ENCODE peak calls at places on chromosomes 1 and 21, in ten cellular contexts. B, E, M, Z, X, L, D, Q, S and R are unnamed samples.

GRCh38 chr1:30901798-30902652 is 6.5 kb downstream of the SDC3 start:
- DNase-seq in B (no peak), E (no peak), M (peak; percentile 75), Z (no peak), X (no peak), L (peak; percentile 86), D (no peak), Q (no peak), S (no peak), R (peak; percentile 56)

GRCh38 chr21:41581592-41582228 is 73.8 kb upstream of the TMPRSS2 start:
- DNase-seq in B (no peak), E (no peak), M (no peak), Z (no peak), X (no peak), L (no peak), D (peak; percentile 40), Q (no peak), S (no peak), R (no peak)

GRCh38 chr1:18109756-18110597 is 2.4 kb downstream of the IGSF21 start:
- DNase-seq in B (no peak), E (peak; percentile 71), M (no peak), Z (peak; percentile 25), X (no peak), L (no peak), D (no peak), Q (peak; percentile 29), S (no peak), R (no peak)

GRCh38 chr1:161481624-161482392 is 23.4 kb upstream of the FCGR2A start:
- DNase-seq in B (no peak), E (no peak), M (no peak), Z (no peak), X (no peak), L (no peak), D (no peak), Q (no peak), S (no peak), R (no peak)

GRCh38 chr1:162756523-162756922 is 34.0 kb upstream of the HSD17B7 start:
- DNase-seq in B (no peak), E (no peak), M (peak; percentile 12), Z (no peak), X (peak; percentile 21), L (no peak), D (no peak), Q (no peak), S (peak; percentile 12), R (no peak)

GRCh38 chr1:47699492-47700220 is 261.8 kb downstream of the FOXD2 start:
- DNase-seq in B (no peak), E (no peak), M (peak; percentile 14), Z (no peak), X (no peak), L (no peak), D (peak; percentile 1), Q (no peak), S (no peak), R (no peak)

GRCh38 chr1:3464649-3465025 is 10.2 kb downstream of the ARHGEF16 start:
- DNase-seq in B (no peak), E (peak; percentile 33), M (no peak), Z (no peak), X (no peak), L (peak; percentile 46), D (peak; percentile 60), Q (no peak), S (no peak), R (no peak)

GRCh38 chr1:16073490-16074104 is at the start of gene FAM131C:
- DNase-seq in B (no peak), E (peak; percentile 61), M (no peak), Z (peak; percentile 61), X (no peak), L (no peak), D (no peak), Q (no peak), S (no peak), R (no peak)

DNA sequence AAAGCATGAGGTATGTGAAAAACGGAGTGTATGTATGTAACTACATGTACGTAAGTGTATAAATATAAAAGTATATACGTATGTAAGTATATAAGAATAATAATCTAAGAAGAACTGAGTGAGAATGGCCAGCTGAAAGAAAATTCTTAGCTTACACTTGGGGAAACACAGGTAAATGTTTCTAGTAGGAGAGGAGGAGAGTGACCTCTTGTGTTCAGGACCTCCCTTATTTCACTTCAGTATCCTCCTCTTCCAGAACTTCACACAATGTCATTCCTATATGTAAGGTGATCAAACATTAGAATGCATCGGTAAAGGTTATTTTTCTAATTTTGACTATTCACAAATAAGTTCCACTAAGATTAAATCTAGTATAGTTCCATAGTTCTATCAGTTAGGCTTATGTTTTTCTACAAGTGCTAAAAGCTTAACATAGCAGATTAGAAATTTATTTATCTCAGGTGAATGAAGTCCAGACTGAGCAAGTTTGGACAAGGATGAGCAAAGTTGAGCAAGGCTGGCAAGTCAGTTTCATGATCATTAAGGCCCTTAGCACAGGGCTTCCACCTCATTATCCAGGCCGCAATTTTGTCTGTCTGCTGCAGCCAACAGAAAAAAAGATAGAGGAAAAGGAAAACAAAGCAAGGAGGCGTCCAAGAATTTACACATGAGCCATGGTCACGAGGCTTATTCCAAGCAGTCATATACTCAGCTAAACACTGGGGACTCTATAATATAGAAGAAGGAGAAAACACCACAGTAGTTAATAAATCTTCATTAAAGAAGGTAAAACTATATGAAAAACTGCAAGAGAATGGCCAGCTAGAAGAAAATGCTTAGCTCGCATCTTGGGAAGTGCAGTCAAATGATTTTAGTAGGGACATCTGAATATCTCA is 7.1 kb upstream of the MROH9 start:
- DNase-seq in B (no peak), E (no peak), M (peak; percentile 42), Z (no peak), X (no peak), L (no peak), D (no peak), Q (no peak), S (peak; percentile 29), R (peak; percentile 19)
- TF ChIP-seq CTCF in B (peak; percentile 20), E (no peak), M (no peak), Z (no peak), X (no peak), L (no peak), D (no peak), Q (no peak), S (no peak), R (peak; percentile 15)

DNA sequence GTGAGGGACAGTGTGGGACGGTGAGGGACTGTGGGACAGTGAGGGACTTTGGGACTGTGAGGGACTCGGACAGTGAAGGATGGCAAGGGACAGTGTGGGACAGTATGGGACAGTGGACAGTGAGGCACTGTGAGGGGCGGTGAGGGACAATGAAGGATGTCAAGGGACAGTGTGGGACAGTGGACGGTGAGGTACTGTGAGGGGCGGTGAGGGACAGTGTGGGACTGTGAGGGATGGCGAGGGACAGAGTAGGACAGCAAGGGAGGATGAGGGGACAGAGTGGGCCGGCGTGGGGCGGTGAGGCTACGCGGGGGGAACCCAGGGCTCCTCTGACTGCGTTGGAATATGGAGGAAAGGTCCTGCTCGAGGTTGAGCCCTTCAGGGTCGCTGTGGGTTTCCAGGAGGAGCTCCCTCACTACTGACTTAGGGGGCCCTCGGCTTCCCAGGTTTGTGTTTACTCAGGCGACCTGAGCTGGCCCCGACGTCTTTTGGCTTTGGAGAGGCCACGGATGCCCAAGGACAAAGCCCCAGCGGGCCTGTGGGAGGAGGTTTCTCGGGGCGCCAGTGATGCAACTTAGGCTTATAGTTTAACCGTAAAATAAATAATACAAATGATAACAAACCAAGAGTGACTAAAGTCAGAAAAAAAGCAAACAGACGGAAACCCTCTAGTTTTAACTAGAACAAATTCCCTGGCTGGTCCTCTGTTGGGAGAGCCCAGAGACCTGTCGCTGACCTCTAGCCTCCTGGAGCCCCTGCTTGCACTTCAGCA is 1.1 kb upstream of the ERRFI1 start:
- DNase-seq in B (no peak), E (no peak), M (peak; percentile 67), Z (no peak), X (no peak), L (peak; percentile 79), D (peak; percentile 85), Q (no peak), S (peak; percentile 73), R (peak; percentile 67)
- H3K4me3 ChIP-seq in B (peak overlapping the region; percentile 65), E (peak overlapping the region; percentile 85), M (peak overlapping the region; percentile 58), Z (peak overlapping the region; percentile 91), X (peak overlapping the region; percentile 84), L (peak overlapping the region; percentile 50), D (peak overlapping the region; percentile 76), Q (no peak overlapping the region), S (peak overlapping the region; percentile 71), R (peak overlapping the region; percentile 60)

GRCh38 chr21:28516996-28517592 is 475.6 kb downstream of the LTN1 start:
- DNase-seq in B (peak; percentile 7), E (peak; percentile 58), M (peak; percentile 57), Z (peak; percentile 2), X (no peak), L (peak; percentile 71), D (peak; percentile 75), Q (peak; percentile 39), S (peak; percentile 22), R (peak; percentile 57)

GRCh38 chr21:28518620-28519019 is 474.1 kb downstream of the LTN1 start:
- DNase-seq in B (no peak), E (no peak), M (peak; percentile 20), Z (no peak), X (no peak), L (no peak), D (no peak), Q (no peak), S (no peak), R (peak; percentile 36)

GRCh38 chr21:28523367-28523766 is 469.3 kb downstream of the LTN1 start:
- DNase-seq in B (no peak), E (no peak), M (peak; percentile 10), Z (no peak), X (no peak), L (no peak), D (no peak), Q (no peak), S (no peak), R (no peak)

DNA sequence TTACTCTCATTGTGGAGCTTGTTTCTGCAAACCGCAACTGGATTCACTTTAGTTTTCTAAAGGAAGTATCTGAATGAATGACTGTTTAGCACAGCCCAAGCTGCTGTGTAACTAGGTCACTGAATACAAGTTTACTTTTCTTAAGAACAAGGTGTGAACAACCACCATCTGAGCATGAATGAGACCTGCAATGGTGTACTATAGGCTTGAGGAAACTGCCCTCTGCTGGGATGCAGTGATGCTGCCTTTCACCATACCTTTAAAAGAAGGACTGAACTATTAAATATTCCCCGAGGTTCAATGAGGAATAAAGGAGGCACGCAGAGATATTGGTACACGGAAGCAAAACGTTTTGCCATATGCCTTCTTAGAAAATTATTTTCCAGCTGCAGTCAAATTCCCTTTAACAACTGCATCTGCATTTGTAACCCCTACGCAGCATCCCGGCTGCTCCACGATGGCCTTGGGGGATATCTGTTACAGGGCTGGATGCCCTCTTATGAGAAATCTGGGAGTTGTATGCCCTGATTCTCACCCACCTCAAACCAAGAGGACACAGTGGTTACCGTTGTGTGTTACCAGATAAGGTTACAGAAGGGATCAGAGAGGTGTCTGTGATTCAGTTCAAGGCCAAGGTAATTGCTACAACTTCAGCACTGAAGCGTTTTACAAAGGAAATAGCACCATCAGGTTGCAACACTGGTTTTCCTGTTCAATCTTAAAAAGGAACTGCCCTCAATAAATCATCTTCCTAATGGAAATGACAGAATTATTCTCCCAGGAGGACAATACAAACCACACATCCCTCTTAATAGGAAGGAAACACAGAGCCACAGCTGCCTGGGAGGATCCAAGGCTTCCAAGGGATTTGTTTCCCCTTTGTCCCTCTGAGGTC is 470.5 kb downstream of the LTN1 start:
- DNase-seq in B (peak; percentile 6), E (no peak), M (peak; percentile 70), Z (no peak), X (peak; percentile 74), L (no peak), D (no peak), Q (no peak), S (peak; percentile 47), R (peak; percentile 69)
- TF ChIP-seq CTCF in B (peak; percentile 70), E (peak; percentile 41), M (peak; percentile 70), Z (no peak), X (peak; percentile 71), L (no peak), D (peak; percentile 28), Q (no peak), S (peak; percentile 75), R (peak; percentile 61)

DNA sequence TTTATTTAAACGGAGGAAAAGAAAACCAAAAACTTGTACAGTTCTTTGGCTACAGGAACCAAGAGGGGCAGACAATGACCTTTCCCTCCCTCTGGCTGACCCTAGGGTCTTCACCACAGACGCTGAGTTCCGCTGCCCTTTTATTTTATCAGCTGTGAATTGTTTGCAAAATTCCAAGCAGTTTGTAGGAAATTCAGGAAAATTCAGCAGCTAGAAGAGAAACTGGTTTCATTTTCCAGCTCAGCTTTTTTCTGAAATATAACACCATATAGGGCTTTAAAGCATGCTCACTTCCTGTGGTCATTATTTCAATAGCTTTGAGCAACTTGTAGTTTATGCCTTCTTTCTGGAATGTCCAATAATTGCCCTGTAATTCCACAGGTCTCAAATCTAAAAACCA is 5.5 kb upstream of the PIK3R3 start:
- DNase-seq in B (no peak), E (no peak), M (peak; percentile 54), Z (no peak), X (no peak), L (no peak), D (no peak), Q (no peak), S (peak; percentile 9), R (peak; percentile 63)
- H3K4me3 ChIP-seq in B (no peak overlapping the region), E (no peak overlapping the region), M (peak overlapping the region; percentile 11), Z (no peak overlapping the region), X (peak overlapping the region; percentile 14), L (no peak overlapping the region), D (peak overlapping the region; percentile 14), Q (no peak overlapping the region), S (peak overlapping the region; percentile 44), R (peak overlapping the region; percentile 27)